ENCODE peak calls at places on chromosomes 11 and 22, in ten cellular contexts. One of them, this sample, is unnamed.

GRCh38 chr11:92845390-92846185 is 123.9 kb upstream of the MTNR1B start:
- DNase-seq in astrocyte of the spinal cord: no peak
- DNase-seq in coronary artery: no peak
- DNase-seq in glomerular endothelial cell: no peak
- DNase-seq in activated T-helper 9 cell treated with anti-CD3 and anti-CD28 coated beads, Interleukin-2, amount 50 U/mL, for 16 hours: no peak
- DNase-seq in CD8-positive, alpha-beta T cell: no peak
- DNase-seq in T-helper 1 cell: no peak
- DNase-seq in activated T-cell treated with anti-CD3 and anti-CD28 coated beads for 1 hour: no peak
- DNase-seq in ELR: no peak
- DNase-seq in NCI-H1105 treated with DMSO at 0.1 percent for 48 hours: peak
- DNase-seq in this sample: no peak

GRCh38 chr11:61890536-61891330 is 612 bp downstream of the FADS3 start:
- DNase-seq in astrocyte of the spinal cord: peak
- DNase-seq in coronary artery: peak
- DNase-seq in glomerular endothelial cell: no peak
- DNase-seq in activated T-helper 9 cell treated with anti-CD3 and anti-CD28 coated beads, Interleukin-2, amount 50 U/mL, for 16 hours: peak
- DNase-seq in CD8-positive, alpha-beta T cell: peak
- DNase-seq in T-helper 1 cell: no peak
- DNase-seq in activated T-cell treated with anti-CD3 and anti-CD28 coated beads for 1 hour: no peak
- DNase-seq in ELR: peak
- DNase-seq in NCI-H1105 treated with DMSO at 0.1 percent for 48 hours: no peak
- DNase-seq in this sample: no peak

GRCh38 chr11:67416416-67417335 is 1.2 kb downstream of the CARNS1 start:
- DNase-seq in astrocyte of the spinal cord: peak
- DNase-seq in coronary artery: no peak
- DNase-seq in glomerular endothelial cell: no peak
- DNase-seq in activated T-helper 9 cell treated with anti-CD3 and anti-CD28 coated beads, Interleukin-2, amount 50 U/mL, for 16 hours: no peak
- DNase-seq in CD8-positive, alpha-beta T cell: peak
- DNase-seq in T-helper 1 cell: peak
- DNase-seq in activated T-cell treated with anti-CD3 and anti-CD28 coated beads for 1 hour: peak
- DNase-seq in ELR: no peak
- DNase-seq in NCI-H1105 treated with DMSO at 0.1 percent for 48 hours: peak
- DNase-seq in this sample: no peak

GRCh38 chr22:23835773-23836144 is 3.0 kb downstream of the DERL3 start:
- DNase-seq in astrocyte of the spinal cord: no peak
- DNase-seq in coronary artery: no peak
- DNase-seq in glomerular endothelial cell: no peak
- DNase-seq in activated T-helper 9 cell treated with anti-CD3 and anti-CD28 coated beads, Interleukin-2, amount 50 U/mL, for 16 hours: no peak
- DNase-seq in CD8-positive, alpha-beta T cell: no peak
- DNase-seq in T-helper 1 cell: no peak
- DNase-seq in activated T-cell treated with anti-CD3 and anti-CD28 coated beads for 1 hour: no peak
- DNase-seq in ELR: no peak
- DNase-seq in NCI-H1105 treated with DMSO at 0.1 percent for 48 hours: no peak
- DNase-seq in this sample: no peak

GRCh38 chr11:111634981-111635705 is 32.9 kb downstream of the SIK2 start:
- DNase-seq in astrocyte of the spinal cord: peak
- DNase-seq in coronary artery: no peak
- DNase-seq in glomerular endothelial cell: no peak
- DNase-seq in activated T-helper 9 cell treated with anti-CD3 and anti-CD28 coated beads, Interleukin-2, amount 50 U/mL, for 16 hours: no peak
- DNase-seq in CD8-positive, alpha-beta T cell: no peak
- DNase-seq in T-helper 1 cell: no peak
- DNase-seq in activated T-cell treated with anti-CD3 and anti-CD28 coated beads for 1 hour: no peak
- DNase-seq in ELR: peak
- DNase-seq in NCI-H1105 treated with DMSO at 0.1 percent for 48 hours: no peak
- DNase-seq in this sample: no peak

GRCh38 chr11:84671325-84672019 is 955.7 kb downstream of the DLG2 start:
- DNase-seq in astrocyte of the spinal cord: no peak
- DNase-seq in coronary artery: no peak
- DNase-seq in glomerular endothelial cell: no peak
- DNase-seq in activated T-helper 9 cell treated with anti-CD3 and anti-CD28 coated beads, Interleukin-2, amount 50 U/mL, for 16 hours: no peak
- DNase-seq in CD8-positive, alpha-beta T cell: no peak
- DNase-seq in T-helper 1 cell: no peak
- DNase-seq in activated T-cell treated with anti-CD3 and anti-CD28 coated beads for 1 hour: no peak
- DNase-seq in ELR: no peak
- DNase-seq in NCI-H1105 treated with DMSO at 0.1 percent for 48 hours: no peak
- DNase-seq in this sample: no peak

GRCh38 chr11:93740802-93741093 is 547 bp downstream of the TAF1D start:
- DNase-seq in astrocyte of the spinal cord: peak
- DNase-seq in coronary artery: peak
- DNase-seq in glomerular endothelial cell: no peak
- DNase-seq in activated T-helper 9 cell treated with anti-CD3 and anti-CD28 coated beads, Interleukin-2, amount 50 U/mL, for 16 hours: peak
- DNase-seq in CD8-positive, alpha-beta T cell: peak
- DNase-seq in T-helper 1 cell: no peak
- DNase-seq in activated T-cell treated with anti-CD3 and anti-CD28 coated beads for 1 hour: peak
- DNase-seq in ELR: peak
- DNase-seq in NCI-H1105 treated with DMSO at 0.1 percent for 48 hours: peak
- DNase-seq in this sample: peak

GRCh38 chr11:100925935-100926334 is 203.7 kb downstream of the PGR start:
- DNase-seq in astrocyte of the spinal cord: peak
- DNase-seq in coronary artery: no peak
- DNase-seq in glomerular endothelial cell: peak
- DNase-seq in activated T-helper 9 cell treated with anti-CD3 and anti-CD28 coated beads, Interleukin-2, amount 50 U/mL, for 16 hours: no peak
- DNase-seq in CD8-positive, alpha-beta T cell: no peak
- DNase-seq in T-helper 1 cell: no peak
- DNase-seq in activated T-cell treated with anti-CD3 and anti-CD28 coated beads for 1 hour: no peak
- DNase-seq in ELR: peak
- DNase-seq in NCI-H1105 treated with DMSO at 0.1 percent for 48 hours: no peak
- DNase-seq in this sample: no peak

GRCh38 chr22:30398685-30399680 is 2.2 kb downstream of the SEC14L2 start:
- DNase-seq in astrocyte of the spinal cord: no peak
- DNase-seq in coronary artery: no peak
- DNase-seq in glomerular endothelial cell: no peak
- DNase-seq in activated T-helper 9 cell treated with anti-CD3 and anti-CD28 coated beads, Interleukin-2, amount 50 U/mL, for 16 hours: no peak
- DNase-seq in CD8-positive, alpha-beta T cell: no peak
- DNase-seq in T-helper 1 cell: no peak
- DNase-seq in activated T-cell treated with anti-CD3 and anti-CD28 coated beads for 1 hour: no peak
- DNase-seq in ELR: no peak
- DNase-seq in NCI-H1105 treated with DMSO at 0.1 percent for 48 hours: no peak
- DNase-seq in this sample: no peak

GRCh38 chr11:130766650-130767297 is 149.5 kb downstream of the SNX19 start:
- DNase-seq in astrocyte of the spinal cord: no peak
- DNase-seq in coronary artery: no peak
- DNase-seq in glomerular endothelial cell: no peak
- DNase-seq in activated T-helper 9 cell treated with anti-CD3 and anti-CD28 coated beads, Interleukin-2, amount 50 U/mL, for 16 hours: no peak
- DNase-seq in CD8-positive, alpha-beta T cell: no peak
- DNase-seq in T-helper 1 cell: no peak
- DNase-seq in activated T-cell treated with anti-CD3 and anti-CD28 coated beads for 1 hour: no peak
- DNase-seq in ELR: no peak
- DNase-seq in NCI-H1105 treated with DMSO at 0.1 percent for 48 hours: no peak
- DNase-seq in this sample: no peak

GRCh38 chr22:39960791-39961746 is 872 bp downstream of the TMA7B start:
- DNase-seq in astrocyte of the spinal cord: peak
- DNase-seq in coronary artery: no peak
- DNase-seq in glomerular endothelial cell: peak
- DNase-seq in activated T-helper 9 cell treated with anti-CD3 and anti-CD28 coated beads, Interleukin-2, amount 50 U/mL, for 16 hours: peak
- DNase-seq in CD8-positive, alpha-beta T cell: peak
- DNase-seq in T-helper 1 cell: no peak
- DNase-seq in activated T-cell treated with anti-CD3 and anti-CD28 coated beads for 1 hour: peak
- DNase-seq in ELR: peak
- DNase-seq in NCI-H1105 treated with DMSO at 0.1 percent for 48 hours: no peak
- DNase-seq in this sample: no peak

GRCh38 chr11:35584321-35584720 is 33.9 kb upstream of the FJX1 start:
- DNase-seq in astrocyte of the spinal cord: peak
- DNase-seq in coronary artery: no peak
- DNase-seq in glomerular endothelial cell: no peak
- DNase-seq in activated T-helper 9 cell treated with anti-CD3 and anti-CD28 coated beads, Interleukin-2, amount 50 U/mL, for 16 hours: no peak
- DNase-seq in CD8-positive, alpha-beta T cell: no peak
- DNase-seq in T-helper 1 cell: no peak
- DNase-seq in activated T-cell treated with anti-CD3 and anti-CD28 coated beads for 1 hour: no peak
- DNase-seq in ELR: peak
- DNase-seq in NCI-H1105 treated with DMSO at 0.1 percent for 48 hours: no peak
- DNase-seq in this sample: no peak

GRCh38 chr11:20276661-20277000 is 86.9 kb upstream of the HTATIP2 start:
- DNase-seq in astrocyte of the spinal cord: no peak
- DNase-seq in coronary artery: no peak
- DNase-seq in glomerular endothelial cell: no peak
- DNase-seq in activated T-helper 9 cell treated with anti-CD3 and anti-CD28 coated beads, Interleukin-2, amount 50 U/mL, for 16 hours: no peak
- DNase-seq in CD8-positive, alpha-beta T cell: no peak
- DNase-seq in T-helper 1 cell: no peak
- DNase-seq in activated T-cell treated with anti-CD3 and anti-CD28 coated beads for 1 hour: no peak
- DNase-seq in ELR: no peak
- DNase-seq in NCI-H1105 treated with DMSO at 0.1 percent for 48 hours: no peak
- DNase-seq in this sample: no peak

GRCh38 chr22:42836026-42836425 is 21.0 kb downstream of the ARFGAP3 start:
- DNase-seq in astrocyte of the spinal cord: no peak
- DNase-seq in coronary artery: no peak
- DNase-seq in glomerular endothelial cell: no peak
- DNase-seq in activated T-helper 9 cell treated with anti-CD3 and anti-CD28 coated beads, Interleukin-2, amount 50 U/mL, for 16 hours: no peak
- DNase-seq in CD8-positive, alpha-beta T cell: no peak
- DNase-seq in T-helper 1 cell: no peak
- DNase-seq in activated T-cell treated with anti-CD3 and anti-CD28 coated beads for 1 hour: no peak
- DNase-seq in ELR: no peak
- DNase-seq in NCI-H1105 treated with DMSO at 0.1 percent for 48 hours: no peak
- DNase-seq in this sample: no peak

GRCh38 chr22:37187891-37188761 is at the start of gene C1QTNF6:
- DNase-seq in astrocyte of the spinal cord: no peak
- DNase-seq in coronary artery: no peak
- DNase-seq in glomerular endothelial cell: no peak
- DNase-seq in activated T-helper 9 cell treated with anti-CD3 and anti-CD28 coated beads, Interleukin-2, amount 50 U/mL, for 16 hours: no peak
- DNase-seq in CD8-positive, alpha-beta T cell: no peak
- DNase-seq in T-helper 1 cell: no peak
- DNase-seq in activated T-cell treated with anti-CD3 and anti-CD28 coated beads for 1 hour: no peak
- DNase-seq in ELR: peak
- DNase-seq in NCI-H1105 treated with DMSO at 0.1 percent for 48 hours: no peak
- DNase-seq in this sample: no peak

GRCh38 chr22:26544489-26544888 is 32.2 kb upstream of the TFIP11 start:
- DNase-seq in astrocyte of the spinal cord: no peak
- DNase-seq in coronary artery: no peak
- DNase-seq in glomerular endothelial cell: no peak
- DNase-seq in activated T-helper 9 cell treated with anti-CD3 and anti-CD28 coated beads, Interleukin-2, amount 50 U/mL, for 16 hours: no peak
- DNase-seq in CD8-positive, alpha-beta T cell: no peak
- DNase-seq in T-helper 1 cell: no peak
- DNase-seq in activated T-cell treated with anti-CD3 and anti-CD28 coated beads for 1 hour: no peak
- DNase-seq in ELR: no peak
- DNase-seq in NCI-H1105 treated with DMSO at 0.1 percent for 48 hours: no peak
- DNase-seq in this sample: no peak

GRCh38 chr11:2709429-2709828 is 9.6 kb upstream of the KCNQ1OT1 start:
- DNase-seq in astrocyte of the spinal cord: no peak
- DNase-seq in coronary artery: no peak
- DNase-seq in glomerular endothelial cell: no peak
- DNase-seq in activated T-helper 9 cell treated with anti-CD3 and anti-CD28 coated beads, Interleukin-2, amount 50 U/mL, for 16 hours: no peak
- DNase-seq in CD8-positive, alpha-beta T cell: no peak
- DNase-seq in T-helper 1 cell: no peak
- DNase-seq in activated T-cell treated with anti-CD3 and anti-CD28 coated beads for 1 hour: no peak
- DNase-seq in ELR: no peak
- DNase-seq in NCI-H1105 treated with DMSO at 0.1 percent for 48 hours: no peak
- DNase-seq in this sample: no peak

GRCh38 chr11:3011891-3012885 is 20.1 kb upstream of the NAP1L4 start:
- DNase-seq in astrocyte of the spinal cord: no peak
- DNase-seq in coronary artery: no peak
- DNase-seq in glomerular endothelial cell: no peak
- DNase-seq in activated T-helper 9 cell treated with anti-CD3 and anti-CD28 coated beads, Interleukin-2, amount 50 U/mL, for 16 hours: no peak
- DNase-seq in CD8-positive, alpha-beta T cell: no peak
- DNase-seq in T-helper 1 cell: no peak
- DNase-seq in activated T-cell treated with anti-CD3 and anti-CD28 coated beads for 1 hour: no peak
- DNase-seq in ELR: no peak
- DNase-seq in NCI-H1105 treated with DMSO at 0.1 percent for 48 hours: no peak
- DNase-seq in this sample: no peak

GRCh38 chr11:26960265-26960664 is 33.6 kb upstream of the FIBIN start:
- DNase-seq in astrocyte of the spinal cord: no peak
- DNase-seq in coronary artery: no peak
- DNase-seq in glomerular endothelial cell: no peak
- DNase-seq in activated T-helper 9 cell treated with anti-CD3 and anti-CD28 coated beads, Interleukin-2, amount 50 U/mL, for 16 hours: no peak
- DNase-seq in CD8-positive, alpha-beta T cell: no peak
- DNase-seq in T-helper 1 cell: no peak
- DNase-seq in activated T-cell treated with anti-CD3 and anti-CD28 coated beads for 1 hour: no peak
- DNase-seq in ELR: peak
- DNase-seq in NCI-H1105 treated with DMSO at 0.1 percent for 48 hours: no peak
- DNase-seq in this sample: no peak

GRCh38 chr11:69400769-69401590 is 80.5 kb upstream of the LINC01488 start:
- DNase-seq in astrocyte of the spinal cord: no peak
- DNase-seq in coronary artery: no peak
- DNase-seq in glomerular endothelial cell: no peak
- DNase-seq in activated T-helper 9 cell treated with anti-CD3 and anti-CD28 coated beads, Interleukin-2, amount 50 U/mL, for 16 hours: no peak
- DNase-seq in CD8-positive, alpha-beta T cell: no peak
- DNase-seq in T-helper 1 cell: no peak
- DNase-seq in activated T-cell treated with anti-CD3 and anti-CD28 coated beads for 1 hour: no peak
- DNase-seq in ELR: no peak
- DNase-seq in NCI-H1105 treated with DMSO at 0.1 percent for 48 hours: no peak
- DNase-seq in this sample: no peak

GRCh38 chr22:40733919-40734318 is 54.6 kb downstream of the MCHR1 start:
- DNase-seq in astrocyte of the spinal cord: no peak
- DNase-seq in coronary artery: no peak
- DNase-seq in glomerular endothelial cell: no peak
- DNase-seq in activated T-helper 9 cell treated with anti-CD3 and anti-CD28 coated beads, Interleukin-2, amount 50 U/mL, for 16 hours: no peak
- DNase-seq in CD8-positive, alpha-beta T cell: no peak
- DNase-seq in T-helper 1 cell: no peak
- DNase-seq in activated T-cell treated with anti-CD3 and anti-CD28 coated beads for 1 hour: no peak
- DNase-seq in ELR: no peak
- DNase-seq in NCI-H1105 treated with DMSO at 0.1 percent for 48 hours: no peak
- DNase-seq in this sample: no peak

GRCh38 chr11:105202844-105203548 is 63.4 kb upstream of the CARD18 start:
- DNase-seq in astrocyte of the spinal cord: peak
- DNase-seq in coronary artery: no peak
- DNase-seq in glomerular endothelial cell: no peak
- DNase-seq in activated T-helper 9 cell treated with anti-CD3 and anti-CD28 coated beads, Interleukin-2, amount 50 U/mL, for 16 hours: no peak
- DNase-seq in CD8-positive, alpha-beta T cell: no peak
- DNase-seq in T-helper 1 cell: no peak
- DNase-seq in activated T-cell treated with anti-CD3 and anti-CD28 coated beads for 1 hour: no peak
- DNase-seq in ELR: no peak
- DNase-seq in NCI-H1105 treated with DMSO at 0.1 percent for 48 hours: no peak
- DNase-seq in this sample: no peak

GRCh38 chr11:77819411-77819920 is 1.1 kb downstream of the RSF1 start:
- DNase-seq in astrocyte of the spinal cord: peak
- DNase-seq in coronary artery: peak
- DNase-seq in glomerular endothelial cell: no peak
- DNase-seq in activated T-helper 9 cell treated with anti-CD3 and anti-CD28 coated beads, Interleukin-2, amount 50 U/mL, for 16 hours: peak
- DNase-seq in CD8-positive, alpha-beta T cell: peak
- DNase-seq in T-helper 1 cell: peak
- DNase-seq in activated T-cell treated with anti-CD3 and anti-CD28 coated beads for 1 hour: peak
- DNase-seq in ELR: peak
- DNase-seq in NCI-H1105 treated with DMSO at 0.1 percent for 48 hours: peak
- DNase-seq in this sample: peak

GRCh38 chr11:28481673-28482480 is 373.7 kb downstream of the METTL15 start:
- DNase-seq in astrocyte of the spinal cord: no peak
- DNase-seq in coronary artery: no peak
- DNase-seq in glomerular endothelial cell: no peak
- DNase-seq in activated T-helper 9 cell treated with anti-CD3 and anti-CD28 coated beads, Interleukin-2, amount 50 U/mL, for 16 hours: no peak
- DNase-seq in CD8-positive, alpha-beta T cell: no peak
- DNase-seq in T-helper 1 cell: no peak
- DNase-seq in activated T-cell treated with anti-CD3 and anti-CD28 coated beads for 1 hour: no peak
- DNase-seq in ELR: no peak
- DNase-seq in NCI-H1105 treated with DMSO at 0.1 percent for 48 hours: no peak
- DNase-seq in this sample: no peak

GRCh38 chr11:115941044-115941443 is 436.8 kb upstream of the CADM1 start:
- DNase-seq in astrocyte of the spinal cord: no peak
- DNase-seq in coronary artery: no peak
- DNase-seq in glomerular endothelial cell: no peak
- DNase-seq in activated T-helper 9 cell treated with anti-CD3 and anti-CD28 coated beads, Interleukin-2, amount 50 U/mL, for 16 hours: no peak
- DNase-seq in CD8-positive, alpha-beta T cell: no peak
- DNase-seq in T-helper 1 cell: no peak
- DNase-seq in activated T-cell treated with anti-CD3 and anti-CD28 coated beads for 1 hour: no peak
- DNase-seq in ELR: no peak
- DNase-seq in NCI-H1105 treated with DMSO at 0.1 percent for 48 hours: no peak
- DNase-seq in this sample: no peak

GRCh38 chr11:84383571-84383970 is 1097.4 kb upstream of the CCDC90B start:
- DNase-seq in astrocyte of the spinal cord: peak
- DNase-seq in coronary artery: no peak
- DNase-seq in glomerular endothelial cell: no peak
- DNase-seq in activated T-helper 9 cell treated with anti-CD3 and anti-CD28 coated beads, Interleukin-2, amount 50 U/mL, for 16 hours: no peak
- DNase-seq in CD8-positive, alpha-beta T cell: no peak
- DNase-seq in T-helper 1 cell: no peak
- DNase-seq in activated T-cell treated with anti-CD3 and anti-CD28 coated beads for 1 hour: no peak
- DNase-seq in ELR: no peak
- DNase-seq in NCI-H1105 treated with DMSO at 0.1 percent for 48 hours: no peak
- DNase-seq in this sample: no peak

GRCh38 chr11:131748146-131749050 is 378.0 kb downstream of the NTM start:
- DNase-seq in astrocyte of the spinal cord: peak
- DNase-seq in coronary artery: peak
- DNase-seq in glomerular endothelial cell: no peak
- DNase-seq in activated T-helper 9 cell treated with anti-CD3 and anti-CD28 coated beads, Interleukin-2, amount 50 U/mL, for 16 hours: no peak
- DNase-seq in CD8-positive, alpha-beta T cell: no peak
- DNase-seq in T-helper 1 cell: no peak
- DNase-seq in activated T-cell treated with anti-CD3 and anti-CD28 coated beads for 1 hour: no peak
- DNase-seq in ELR: peak
- DNase-seq in NCI-H1105 treated with DMSO at 0.1 percent for 48 hours: peak
- DNase-seq in this sample: no peak

GRCh38 chr11:113603277-113604059 is 102.6 kb downstream of the TMPRSS5 start:
- DNase-seq in astrocyte of the spinal cord: peak
- DNase-seq in coronary artery: no peak
- DNase-seq in glomerular endothelial cell: no peak
- DNase-seq in activated T-helper 9 cell treated with anti-CD3 and anti-CD28 coated beads, Interleukin-2, amount 50 U/mL, for 16 hours: no peak
- DNase-seq in CD8-positive, alpha-beta T cell: no peak
- DNase-seq in T-helper 1 cell: no peak
- DNase-seq in activated T-cell treated with anti-CD3 and anti-CD28 coated beads for 1 hour: no peak
- DNase-seq in ELR: no peak
- DNase-seq in NCI-H1105 treated with DMSO at 0.1 percent for 48 hours: no peak
- DNase-seq in this sample: no peak

This sample was measured in stimulated activated CD4-positive, alpha-beta T cell treated with anti-CD3 and anti-CD28 coated beads, TNF-alpha, amount 100 ng/mL, for 24 hours.